ENCODE peak calls at places on chromosome 6, in ten cellular contexts. One of them, this sample, is unnamed.

GRCh38 chr6:13573669-13574110 is 711 bp upstream of the SIRT5 start:
- DNase-seq in endothelial cell: no peak
- DNase-seq in NB4: no peak
- DNase-seq in left ventricle myocardium inferior: peak
- DNase-seq in IMR-90: peak
- DNase-seq in Caki2: peak
- DNase-seq in retina: peak
- DNase-seq in GM12865: peak
- DNase-seq in stimulated activated CD4-positive, alpha-beta T cell treated with anti-CD3 and anti-CD28 coated beads, TNF-alpha, amount 100 ng/mL, for 48 hours: no peak
- DNase-seq in AG04450: no peak
- DNase-seq in this sample: peak

GRCh38 chr6:110322151-110323003 is 35.8 kb downstream of the METTL24 start:
- DNase-seq in GM12865: no peak
- DNase-seq in stimulated activated CD4-positive, alpha-beta T cell treated with anti-CD3 and anti-CD28 coated beads, TNF-alpha, amount 100 ng/mL, for 48 hours: no peak
- DNase-seq in Caki2: no peak
- DNase-seq in NB4: peak
- DNase-seq in endothelial cell: no peak
- DNase-seq in left ventricle myocardium inferior: no peak
- DNase-seq in retina: peak
- DNase-seq in AG04450: no peak
- DNase-seq in IMR-90: no peak
- DNase-seq in this sample: peak

GRCh38 chr6:166602928-166603690 is 16.6 kb upstream of the RAMACL start:
- DNase-seq in retina: no peak
- DNase-seq in AG04450: no peak
- DNase-seq in GM12865: no peak
- DNase-seq in stimulated activated CD4-positive, alpha-beta T cell treated with anti-CD3 and anti-CD28 coated beads, TNF-alpha, amount 100 ng/mL, for 48 hours: no peak
- DNase-seq in Caki2: no peak
- DNase-seq in left ventricle myocardium inferior: no peak
- DNase-seq in endothelial cell: no peak
- DNase-seq in NB4: no peak
- DNase-seq in IMR-90: no peak
- DNase-seq in this sample: no peak

GRCh38 chr6:43750622-43751021 is 19.4 kb upstream of the VEGFA start:
- DNase-seq in AG04450: no peak
- DNase-seq in Caki2: no peak
- DNase-seq in endothelial cell: no peak
- DNase-seq in retina: no peak
- DNase-seq in stimulated activated CD4-positive, alpha-beta T cell treated with anti-CD3 and anti-CD28 coated beads, TNF-alpha, amount 100 ng/mL, for 48 hours: no peak
- DNase-seq in GM12865: no peak
- DNase-seq in IMR-90: no peak
- DNase-seq in NB4: no peak
- DNase-seq in left ventricle myocardium inferior: no peak
- DNase-seq in this sample: no peak

GRCh38 chr6:128161839-128162238 is 261.0 kb upstream of the THEMIS start:
- DNase-seq in IMR-90: no peak
- DNase-seq in stimulated activated CD4-positive, alpha-beta T cell treated with anti-CD3 and anti-CD28 coated beads, TNF-alpha, amount 100 ng/mL, for 48 hours: no peak
- DNase-seq in NB4: no peak
- DNase-seq in AG04450: no peak
- DNase-seq in left ventricle myocardium inferior: no peak
- DNase-seq in retina: no peak
- DNase-seq in Caki2: no peak
- DNase-seq in GM12865: no peak
- DNase-seq in endothelial cell: no peak
- DNase-seq in this sample: no peak

GRCh38 chr6:73774311-73774766 is 78.3 kb downstream of the CD109 start:
- DNase-seq in GM12865: peak
- DNase-seq in stimulated activated CD4-positive, alpha-beta T cell treated with anti-CD3 and anti-CD28 coated beads, TNF-alpha, amount 100 ng/mL, for 48 hours: no peak
- DNase-seq in Caki2: peak
- DNase-seq in AG04450: peak
- DNase-seq in left ventricle myocardium inferior: peak
- DNase-seq in IMR-90: peak
- DNase-seq in endothelial cell: no peak
- DNase-seq in NB4: peak
- DNase-seq in retina: no peak
- DNase-seq in this sample: no peak

GRCh38 chr6:101539510-101540245 is 146.2 kb downstream of the GRIK2 start:
- DNase-seq in GM12865: no peak
- DNase-seq in NB4: no peak
- DNase-seq in endothelial cell: no peak
- DNase-seq in left ventricle myocardium inferior: no peak
- DNase-seq in stimulated activated CD4-positive, alpha-beta T cell treated with anti-CD3 and anti-CD28 coated beads, TNF-alpha, amount 100 ng/mL, for 48 hours: no peak
- DNase-seq in retina: no peak
- DNase-seq in Caki2: no peak
- DNase-seq in AG04450: no peak
- DNase-seq in IMR-90: peak
- DNase-seq in this sample: no peak

GRCh38 chr6:106102034-106102433 is 15.9 kb downstream of the PRDM1 start:
- DNase-seq in retina: no peak
- DNase-seq in IMR-90: no peak
- DNase-seq in stimulated activated CD4-positive, alpha-beta T cell treated with anti-CD3 and anti-CD28 coated beads, TNF-alpha, amount 100 ng/mL, for 48 hours: no peak
- DNase-seq in endothelial cell: no peak
- DNase-seq in NB4: no peak
- DNase-seq in AG04450: no peak
- DNase-seq in Caki2: no peak
- DNase-seq in left ventricle myocardium inferior: no peak
- DNase-seq in GM12865: peak
- DNase-seq in this sample: no peak

GRCh38 chr6:25369450-25370086 is 90.4 kb downstream of the CARMIL1 start:
- DNase-seq in endothelial cell: no peak
- DNase-seq in GM12865: peak
- DNase-seq in stimulated activated CD4-positive, alpha-beta T cell treated with anti-CD3 and anti-CD28 coated beads, TNF-alpha, amount 100 ng/mL, for 48 hours: no peak
- DNase-seq in AG04450: no peak
- DNase-seq in NB4: no peak
- DNase-seq in left ventricle myocardium inferior: no peak
- DNase-seq in retina: no peak
- DNase-seq in IMR-90: no peak
- DNase-seq in Caki2: peak
- DNase-seq in this sample: no peak

GRCh38 chr6:104940238-104940880 is 16.5 kb upstream of the LIN28B start:
- DNase-seq in left ventricle myocardium inferior: no peak
- DNase-seq in stimulated activated CD4-positive, alpha-beta T cell treated with anti-CD3 and anti-CD28 coated beads, TNF-alpha, amount 100 ng/mL, for 48 hours: no peak
- DNase-seq in GM12865: no peak
- DNase-seq in Caki2: no peak
- DNase-seq in IMR-90: no peak
- DNase-seq in AG04450: no peak
- DNase-seq in NB4: no peak
- DNase-seq in endothelial cell: peak
- DNase-seq in retina: peak
- DNase-seq in this sample: no peak

GRCh38 chr6:141326426-141326825 is 806.3 kb upstream of the GJE1 start:
- DNase-seq in Caki2: peak
- DNase-seq in GM12865: peak
- DNase-seq in retina: no peak
- DNase-seq in IMR-90: peak
- DNase-seq in NB4: peak
- DNase-seq in left ventricle myocardium inferior: no peak
- DNase-seq in stimulated activated CD4-positive, alpha-beta T cell treated with anti-CD3 and anti-CD28 coated beads, TNF-alpha, amount 100 ng/mL, for 48 hours: peak
- DNase-seq in endothelial cell: no peak
- DNase-seq in AG04450: peak
- DNase-seq in this sample: no peak

GRCh38 chr6:160510199-160510598 is 153.9 kb downstream of the LPA start:
- DNase-seq in IMR-90: peak
- DNase-seq in AG04450: peak
- DNase-seq in stimulated activated CD4-positive, alpha-beta T cell treated with anti-CD3 and anti-CD28 coated beads, TNF-alpha, amount 100 ng/mL, for 48 hours: no peak
- DNase-seq in retina: no peak
- DNase-seq in left ventricle myocardium inferior: no peak
- DNase-seq in Caki2: no peak
- DNase-seq in NB4: no peak
- DNase-seq in GM12865: no peak
- DNase-seq in endothelial cell: no peak
- DNase-seq in this sample: no peak

GRCh38 chr6:153858529-153858928 is 180.5 kb upstream of the OPRM1 start:
- DNase-seq in AG04450: no peak
- DNase-seq in endothelial cell: no peak
- DNase-seq in Caki2: no peak
- DNase-seq in retina: no peak
- DNase-seq in GM12865: peak
- DNase-seq in IMR-90: no peak
- DNase-seq in NB4: peak
- DNase-seq in left ventricle myocardium inferior: no peak
- DNase-seq in stimulated activated CD4-positive, alpha-beta T cell treated with anti-CD3 and anti-CD28 coated beads, TNF-alpha, amount 100 ng/mL, for 48 hours: no peak
- DNase-seq in this sample: peak

GRCh38 chr6:897561-898207 is 204.7 kb upstream of the EXOC2 start:
- DNase-seq in stimulated activated CD4-positive, alpha-beta T cell treated with anti-CD3 and anti-CD28 coated beads, TNF-alpha, amount 100 ng/mL, for 48 hours: no peak
- DNase-seq in IMR-90: no peak
- DNase-seq in left ventricle myocardium inferior: no peak
- DNase-seq in NB4: peak
- DNase-seq in Caki2: no peak
- DNase-seq in retina: no peak
- DNase-seq in AG04450: no peak
- DNase-seq in GM12865: peak
- DNase-seq in endothelial cell: no peak
- DNase-seq in this sample: peak

GRCh38 chr6:34745277-34746103 is 11.8 kb upstream of the SNRPC start:
- DNase-seq in Caki2: peak
- DNase-seq in GM12865: no peak
- DNase-seq in NB4: peak
- DNase-seq in retina: no peak
- DNase-seq in AG04450: peak
- DNase-seq in IMR-90: peak
- DNase-seq in stimulated activated CD4-positive, alpha-beta T cell treated with anti-CD3 and anti-CD28 coated beads, TNF-alpha, amount 100 ng/mL, for 48 hours: no peak
- DNase-seq in left ventricle myocardium inferior: no peak
- DNase-seq in endothelial cell: no peak
- DNase-seq in this sample: no peak

GRCh38 chr6:144479991-144480390 is 194.9 kb downstream of the UTRN start:
- DNase-seq in stimulated activated CD4-positive, alpha-beta T cell treated with anti-CD3 and anti-CD28 coated beads, TNF-alpha, amount 100 ng/mL, for 48 hours: no peak
- DNase-seq in Caki2: no peak
- DNase-seq in IMR-90: no peak
- DNase-seq in endothelial cell: no peak
- DNase-seq in NB4: no peak
- DNase-seq in GM12865: no peak
- DNase-seq in left ventricle myocardium inferior: no peak
- DNase-seq in retina: no peak
- DNase-seq in AG04450: no peak
- DNase-seq in this sample: no peak

GRCh38 chr6:107132330-107132954 is 17.1 kb upstream of the BEND3 start:
- DNase-seq in endothelial cell: peak
- DNase-seq in Caki2: peak
- DNase-seq in NB4: peak
- DNase-seq in stimulated activated CD4-positive, alpha-beta T cell treated with anti-CD3 and anti-CD28 coated beads, TNF-alpha, amount 100 ng/mL, for 48 hours: peak
- DNase-seq in IMR-90: no peak
- DNase-seq in GM12865: peak
- DNase-seq in AG04450: no peak
- DNase-seq in left ventricle myocardium inferior: no peak
- DNase-seq in retina: peak
- DNase-seq in this sample: no peak

GRCh38 chr6:21479140-21479539 is 114.4 kb upstream of the SOX4 start:
- DNase-seq in retina: no peak
- DNase-seq in IMR-90: peak
- DNase-seq in stimulated activated CD4-positive, alpha-beta T cell treated with anti-CD3 and anti-CD28 coated beads, TNF-alpha, amount 100 ng/mL, for 48 hours: no peak
- DNase-seq in endothelial cell: no peak
- DNase-seq in NB4: no peak
- DNase-seq in GM12865: no peak
- DNase-seq in AG04450: no peak
- DNase-seq in Caki2: peak
- DNase-seq in left ventricle myocardium inferior: no peak
- DNase-seq in this sample: no peak

GRCh38 chr6:20572940-20573339 is 38.7 kb downstream of the CDKAL1 start:
- DNase-seq in retina: no peak
- DNase-seq in GM12865: no peak
- DNase-seq in IMR-90: peak
- DNase-seq in endothelial cell: no peak
- DNase-seq in Caki2: no peak
- DNase-seq in AG04450: no peak
- DNase-seq in left ventricle myocardium inferior: no peak
- DNase-seq in stimulated activated CD4-positive, alpha-beta T cell treated with anti-CD3 and anti-CD28 coated beads, TNF-alpha, amount 100 ng/mL, for 48 hours: no peak
- DNase-seq in NB4: peak
- DNase-seq in this sample: peak

GRCh38 chr6:71181565-71181964 is 107.0 kb upstream of the OGFRL1 start:
- DNase-seq in IMR-90: peak
- DNase-seq in AG04450: peak
- DNase-seq in left ventricle myocardium inferior: no peak
- DNase-seq in endothelial cell: no peak
- DNase-seq in stimulated activated CD4-positive, alpha-beta T cell treated with anti-CD3 and anti-CD28 coated beads, TNF-alpha, amount 100 ng/mL, for 48 hours: no peak
- DNase-seq in retina: no peak
- DNase-seq in GM12865: no peak
- DNase-seq in NB4: no peak
- DNase-seq in Caki2: peak
- DNase-seq in this sample: no peak

GRCh38 chr6:73832313-73832712 is 136.3 kb downstream of the CD109 start:
- DNase-seq in stimulated activated CD4-positive, alpha-beta T cell treated with anti-CD3 and anti-CD28 coated beads, TNF-alpha, amount 100 ng/mL, for 48 hours: no peak
- DNase-seq in AG04450: no peak
- DNase-seq in NB4: no peak
- DNase-seq in retina: no peak
- DNase-seq in IMR-90: no peak
- DNase-seq in GM12865: no peak
- DNase-seq in left ventricle myocardium inferior: no peak
- DNase-seq in Caki2: no peak
- DNase-seq in endothelial cell: no peak
- DNase-seq in this sample: no peak

GRCh38 chr6:133184798-133185380 is 56.3 kb upstream of the EYA4 start:
- DNase-seq in retina: peak
- DNase-seq in AG04450: no peak
- DNase-seq in endothelial cell: no peak
- DNase-seq in left ventricle myocardium inferior: no peak
- DNase-seq in NB4: peak
- DNase-seq in GM12865: peak
- DNase-seq in stimulated activated CD4-positive, alpha-beta T cell treated with anti-CD3 and anti-CD28 coated beads, TNF-alpha, amount 100 ng/mL, for 48 hours: no peak
- DNase-seq in IMR-90: peak
- DNase-seq in Caki2: no peak
- DNase-seq in this sample: peak

GRCh38 chr6:2589171-2589661 is 161.5 kb downstream of the MYLK4 start:
- DNase-seq in AG04450: no peak
- DNase-seq in GM12865: no peak
- DNase-seq in retina: no peak
- DNase-seq in IMR-90: no peak
- DNase-seq in left ventricle myocardium inferior: no peak
- DNase-seq in endothelial cell: no peak
- DNase-seq in stimulated activated CD4-positive, alpha-beta T cell treated with anti-CD3 and anti-CD28 coated beads, TNF-alpha, amount 100 ng/mL, for 48 hours: no peak
- DNase-seq in NB4: no peak
- DNase-seq in Caki2: no peak
- DNase-seq in this sample: no peak

GRCh38 chr6:56593801-56594318 is 48.8 kb downstream of the DST start:
- DNase-seq in retina: no peak
- DNase-seq in NB4: peak
- DNase-seq in AG04450: no peak
- DNase-seq in Caki2: no peak
- DNase-seq in endothelial cell: no peak
- DNase-seq in GM12865: peak
- DNase-seq in left ventricle myocardium inferior: no peak
- DNase-seq in stimulated activated CD4-positive, alpha-beta T cell treated with anti-CD3 and anti-CD28 coated beads, TNF-alpha, amount 100 ng/mL, for 48 hours: peak
- DNase-seq in IMR-90: peak
- DNase-seq in this sample: peak

GRCh38 chr6:132235596-132236280 is 165.5 kb downstream of the MOXD1 start:
- DNase-seq in endothelial cell: no peak
- DNase-seq in IMR-90: no peak
- DNase-seq in GM12865: no peak
- DNase-seq in Caki2: no peak
- DNase-seq in stimulated activated CD4-positive, alpha-beta T cell treated with anti-CD3 and anti-CD28 coated beads, TNF-alpha, amount 100 ng/mL, for 48 hours: no peak
- DNase-seq in AG04450: no peak
- DNase-seq in retina: no peak
- DNase-seq in left ventricle myocardium inferior: no peak
- DNase-seq in NB4: no peak
- DNase-seq in this sample: no peak